ENCODE peak calls at places on chromosomes 6 and 20, in ten cellular contexts. M, B, E, T, K, G, D, U, L and O are unnamed samples.

GRCh38 chr6:47379328-47379727 is 69.6 kb upstream of the TNFRSF21 start:
- DNase-seq in M (no peak), B (no peak), E (peak; percentile 7), T (no peak), K (no peak), G (no peak), D (no peak), U (no peak), L (no peak), O (no peak)

GRCh38 chr6:125717120-125717731 is 32.2 kb upstream of the HEY2 start:
- DNase-seq in M (no peak), B (no peak), E (no peak), T (no peak), K (no peak), G (no peak), D (no peak), U (no peak), L (no peak), O (no peak)

GRCh38 chr6:170048615-170049256 is 242.1 kb downstream of the DLL1 start:
- DNase-seq in M (no peak), B (no peak), E (no peak), T (no peak), K (peak; percentile 49), G (no peak), D (no peak), U (no peak), L (peak; percentile 75), O (peak; percentile 59)

GRCh38 chr6:36544228-36544627 is 3.1 kb downstream of the STK38 start:
- DNase-seq in M (no peak), B (no peak), E (no peak), T (no peak), K (peak; percentile 57), G (peak; percentile 69), D (no peak), U (no peak), L (no peak), O (peak; percentile 81)

GRCh38 chr20:54103067-54103761 is 32.8 kb upstream of the BCAS1 start:
- DNase-seq in M (peak; percentile 33), B (peak; percentile 62), E (peak; percentile 44), T (peak; percentile 41), K (no peak), G (peak; percentile 59), D (peak; percentile 91), U (peak; percentile 68), L (peak; percentile 85), O (peak; percentile 80)

GRCh38 chr6:117232191-117232590 is 33.2 kb upstream of the VGLL2 start:
- DNase-seq in M (no peak), B (no peak), E (no peak), T (no peak), K (no peak), G (no peak), D (no peak), U (no peak), L (no peak), O (no peak)

GRCh38 chr20:17806739-17807441 is 107.1 kb downstream of the BANF2 start:
- DNase-seq in M (no peak), B (no peak), E (no peak), T (no peak), K (peak; percentile 41), G (no peak), D (no peak), U (peak; percentile 83), L (peak; percentile 88), O (no peak)

GRCh38 chr6:157440162-157440561 is 59.2 kb downstream of the ZDHHC14 start:
- DNase-seq in M (no peak), B (no peak), E (no peak), T (no peak), K (no peak), G (no peak), D (no peak), U (no peak), L (no peak), O (no peak)

GRCh38 chr20:45502561-45502960 is 12.9 kb downstream of the SPINT3 start:
- DNase-seq in M (no peak), B (no peak), E (no peak), T (no peak), K (no peak), G (no peak), D (no peak), U (no peak), L (no peak), O (no peak)

GRCh38 chr6:151196571-151196970 is 43.2 kb upstream of the AKAP12 start:
- DNase-seq in M (no peak), B (no peak), E (no peak), T (no peak), K (peak; percentile 45), G (no peak), D (no peak), U (no peak), L (no peak), O (no peak)

GRCh38 chr6:32186496-32186840 is 2.4 kb upstream of the AGER start:
- DNase-seq in M (no peak), B (no peak), E (no peak), T (no peak), K (no peak), G (no peak), D (no peak), U (no peak), L (peak; percentile 69), O (no peak)

GRCh38 chr6:25670793-25671513 is 18.9 kb downstream of the SCGN start:
- DNase-seq in M (no peak), B (no peak), E (peak; percentile 69), T (no peak), K (no peak), G (no peak), D (no peak), U (no peak), L (no peak), O (no peak)

GRCh38 chr20:22575087-22575721 is 9.2 kb downstream of the FOXA2 start:
- DNase-seq in M (no peak), B (no peak), E (no peak), T (no peak), K (no peak), G (no peak), D (no peak), U (no peak), L (no peak), O (no peak)

GRCh38 chr20:57705103-57705899 is 4.5 kb downstream of the PMEPA1 start:
- DNase-seq in M (no peak), B (no peak), E (no peak), T (no peak), K (no peak), G (no peak), D (no peak), U (no peak), L (no peak), O (no peak)

GRCh38 chr6:99269207-99269606 is 80.3 kb downstream of the FAXC start:
- DNase-seq in M (no peak), B (no peak), E (no peak), T (no peak), K (no peak), G (no peak), D (no peak), U (no peak), L (no peak), O (no peak)

GRCh38 chr6:46410330-46410953 is 80.8 kb downstream of the RCAN2 start:
- DNase-seq in M (peak; percentile 7), B (no peak), E (peak; percentile 38), T (no peak), K (peak; percentile 14), G (no peak), D (peak; percentile 28), U (no peak), L (no peak), O (no peak)

GRCh38 chr20:41587523-41587922 is 30.7 kb downstream of the CHD6 start:
- DNase-seq in M (no peak), B (no peak), E (no peak), T (no peak), K (no peak), G (no peak), D (no peak), U (no peak), L (no peak), O (no peak)

GRCh38 chr6:74482180-74482579 is 723.7 kb downstream of the COL12A1 start:
- DNase-seq in M (no peak), B (no peak), E (no peak), T (no peak), K (no peak), G (no peak), D (no peak), U (no peak), L (no peak), O (no peak)

GRCh38 chr6:133906050-133906449 is 17.1 kb downstream of the TCF21 start:
- DNase-seq in M (no peak), B (no peak), E (no peak), T (no peak), K (no peak), G (no peak), D (no peak), U (no peak), L (no peak), O (peak; percentile 27)

GRCh38 chr6:170162771-170163404 is 128.0 kb downstream of the DLL1 start:
- DNase-seq in M (no peak), B (no peak), E (no peak), T (no peak), K (no peak), G (no peak), D (no peak), U (no peak), L (peak; percentile 70), O (no peak)

GRCh38 chr20:38075161-38075998 is 41.8 kb downstream of the RPRD1B start:
- DNase-seq in M (no peak), B (no peak), E (no peak), T (no peak), K (no peak), G (no peak), D (no peak), U (no peak), L (no peak), O (no peak)

GRCh38 chr6:73644941-73645591 is 8.7 kb downstream of the SLC17A5 start:
- DNase-seq in M (no peak), B (no peak), E (no peak), T (no peak), K (no peak), G (no peak), D (no peak), U (no peak), L (no peak), O (no peak)

GRCh38 chr20:18224968-18225568 is 63.3 kb upstream of the ZNF133 start:
- DNase-seq in M (no peak), B (no peak), E (peak; percentile 73), T (no peak), K (peak; percentile 10), G (no peak), D (no peak), U (peak; percentile 24), L (no peak), O (no peak)

GRCh38 chr20:11766961-11767360 is 150.7 kb upstream of the BTBD3 start:
- DNase-seq in M (no peak), B (no peak), E (peak; percentile 12), T (no peak), K (no peak), G (no peak), D (no peak), U (no peak), L (no peak), O (no peak)

GRCh38 chr20:58420798-58421496 is 31.9 kb downstream of the VAPB start:
- DNase-seq in M (no peak), B (no peak), E (peak; percentile 83), T (no peak), K (no peak), G (no peak), D (no peak), U (no peak), L (no peak), O (no peak)

GRCh38 chr20:34680586-34680985 is 3.7 kb upstream of the PIGU start:
- DNase-seq in M (no peak), B (no peak), E (no peak), T (no peak), K (no peak), G (no peak), D (no peak), U (no peak), L (no peak), O (peak; percentile 91)

GRCh38 chr6:14282326-14282725 is 164.8 kb downstream of the CD83 start:
- DNase-seq in M (no peak), B (no peak), E (no peak), T (no peak), K (no peak), G (no peak), D (no peak), U (no peak), L (no peak), O (no peak)

GRCh38 chr6:28383235-28384142 is 16.1 kb downstream of the ZSCAN12 start:
- DNase-seq in M (peak; percentile 62), B (no peak), E (peak; percentile 69), T (peak; percentile 16), K (peak; percentile 61), G (no peak), D (peak; percentile 60), U (peak; percentile 82), L (peak; percentile 90), O (no peak)